ENCODE peak calls at places on chromosomes 13 and 19, in eight cellular contexts. S is SK-N-SH, T is HL-60, Q is GM23338, A is K562, D is HCT116, V is GM12878, R is HepG2. B is an unnamed sample.

GRCh38 chr19:35596366-35596999 is 10.5 kb downstream of the PMIS2 start:
- DNase-seq in Q (peak; percentile 61), R (peak; percentile 44), V (peak; percentile 51), D (no peak), S (peak; percentile 43), T (no peak), A (peak; percentile 39), B (no peak)

GRCh38 chr13:76597868-76598267 is 288.3 kb downstream of the KCTD12 start:
- DNase-seq in T (no peak), V (no peak), A (no peak), R (no peak), D (no peak), Q (no peak), S (no peak), B (no peak)

GRCh38 chr13:76745246-76746200 is 140.7 kb downstream of the KCTD12 start:
- DNase-seq in Q (peak; percentile 15), R (no peak), S (no peak), D (no peak), T (peak; percentile 82), V (peak; percentile 59), A (no peak), B (no peak)

GRCh38 chr13:89883893-89884448 is 1463.5 kb upstream of the MIR17HG start:
- DNase-seq in T (no peak), R (no peak), V (no peak), A (no peak), Q (no peak), S (no peak), D (no peak), B (no peak)

GRCh38 chr13:30409911-30410704 is 12.2 kb upstream of the UBE2L5 start:
- DNase-seq in Q (no peak), A (no peak), T (no peak), R (no peak), S (no peak), V (no peak), D (no peak), B (no peak)

GRCh38 chr19:35797663-35798062 is 15.0 kb downstream of the PRODH2 start:
- DNase-seq in R (no peak), S (no peak), D (no peak), T (no peak), Q (peak; percentile 86), A (peak; percentile 27), V (no peak), B (no peak)

GRCh38 chr13:23570099-23570926 is at the start of gene TNFRSF19:
- DNase-seq in S (peak; percentile 80), R (peak; percentile 98), V (no peak), T (no peak), A (no peak), Q (peak; percentile 26), D (no peak), B (no peak)

GRCh38 chr19:46351241-46352041 is 4.6 kb downstream of the PPP5C start:
- DNase-seq in A (no peak), D (no peak), T (peak; percentile 48), V (no peak), R (no peak), S (no peak), Q (peak; percentile 27), B (no peak)

GRCh38 chr13:32791545-32792172 is 205.4 kb downstream of the PDS5B start:
- DNase-seq in T (peak; percentile 24), Q (no peak), R (peak; percentile 30), V (peak; percentile 62), D (no peak), A (no peak), S (no peak), B (no peak)

GRCh38 chr13:85278851-85279250 is 520.4 kb downstream of the SLITRK6 start:
- DNase-seq in V (no peak), Q (no peak), R (no peak), D (no peak), S (peak; percentile 68), T (no peak), A (no peak), B (no peak)

GRCh38 chr13:52743569-52743968 is 3.9 kb upstream of the CNMD start:
- DNase-seq in S (no peak), V (no peak), A (no peak), R (no peak), Q (no peak), T (no peak), D (no peak), B (no peak)

GRCh38 chr13:44373601-44374347 is at the start of gene SERP2:
- DNase-seq in D (no peak), R (no peak), S (peak; percentile 97), A (no peak), Q (peak; percentile 84), T (no peak), V (no peak), B (no peak)

GRCh38 chr19:37218592-37218935 is 550 bp downstream of the ZNF383 start:
- DNase-seq in V (peak; percentile 5), A (no peak), D (no peak), S (peak; percentile 14), R (no peak), T (peak; percentile 10), Q (no peak), B (no peak)

GRCh38 chr13:110916671-110917142 is 1.8 kb upstream of the ANKRD10 start:
- DNase-seq in V (no peak), T (no peak), Q (no peak), D (no peak), S (no peak), A (no peak), R (no peak), B (no peak)

GRCh38 chr19:19405919-19406877 is 723 bp downstream of the GATAD2A start:
- DNase-seq in T (peak; percentile 18), D (no peak), V (no peak), S (peak; percentile 80), R (no peak), Q (peak; percentile 83), A (peak; percentile 65), B (no peak)

GRCh38 chr19:6718111-6718740 is 2.2 kb downstream of the C3 start:
- DNase-seq in Q (no peak), D (no peak), S (no peak), T (no peak), R (no peak), A (peak; percentile 24), V (no peak), B (no peak)

GRCh38 chr13:54357284-54357933 is 1328.8 kb downstream of the OLFM4 start:
- DNase-seq in A (no peak), D (no peak), V (no peak), S (no peak), R (no peak), T (no peak), Q (peak; percentile 34), B (no peak)

GRCh38 chr19:34824686-34825085 is 51.7 kb upstream of the ZNF599 start:
- DNase-seq in R (no peak), Q (no peak), T (no peak), A (no peak), S (no peak), D (no peak), V (no peak), B (no peak)

GRCh38 chr19:23415561-23416191 is 20.4 kb upstream of the ZNF91 start:
- DNase-seq in R (no peak), T (no peak), V (no peak), D (no peak), S (peak; percentile 86), Q (peak; percentile 97), A (no peak), B (no peak)

GRCh38 chr13:21208755-21209154 is 32.3 kb downstream of the MRPL57 start:
- DNase-seq in T (no peak), S (no peak), V (no peak), D (no peak), Q (no peak), R (no peak), A (no peak), B (no peak)
- TF ChIP-seq REST in T (no peak), S (no peak), V (no peak), D (no peak), Q (no peak), R (no peak), A (no peak), B (no peak)

DNA sequence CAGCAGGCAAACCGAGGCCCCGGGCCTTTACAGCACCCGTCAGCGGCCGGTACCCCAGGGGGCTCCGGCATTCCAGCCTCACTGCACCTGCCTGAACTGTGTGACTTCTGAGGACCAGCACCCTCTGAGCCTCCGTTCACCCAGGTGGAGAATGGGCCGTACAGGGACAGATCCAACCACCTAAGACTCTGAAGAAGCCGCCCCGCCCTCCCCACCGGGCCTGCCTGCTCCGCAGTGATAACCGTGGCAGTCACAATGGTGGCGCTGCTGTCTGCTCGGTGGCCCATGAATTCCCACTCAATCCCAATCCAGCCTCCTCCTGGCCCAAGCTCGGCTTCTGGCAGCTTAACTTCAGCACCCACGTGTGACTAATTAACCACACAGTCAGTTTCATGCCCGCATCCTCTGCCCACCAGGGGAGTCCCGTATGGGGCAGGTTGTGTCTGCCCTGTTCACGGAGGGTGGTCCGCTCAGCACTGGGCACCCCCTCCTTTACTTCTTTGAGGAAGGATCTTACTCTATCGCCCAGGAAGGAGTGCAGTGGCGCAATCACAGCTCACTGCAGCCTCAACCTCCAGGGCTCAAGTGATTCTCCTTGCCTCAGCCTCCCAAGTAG is 3.4 kb downstream of the TCF3 start:
- DNase-seq in R (no peak), A (no peak), D (no peak), T (no peak), S (no peak), V (no peak), Q (no peak), B (no peak)
- H3K4me3 ChIP-seq in R (no peak overlapping the region), A (no peak overlapping the region), D (no peak overlapping the region), T (no peak overlapping the region), S (no peak overlapping the region), V (peak overlapping the region; percentile 91), Q (no peak overlapping the region), B (no peak overlapping the region)

DNA sequence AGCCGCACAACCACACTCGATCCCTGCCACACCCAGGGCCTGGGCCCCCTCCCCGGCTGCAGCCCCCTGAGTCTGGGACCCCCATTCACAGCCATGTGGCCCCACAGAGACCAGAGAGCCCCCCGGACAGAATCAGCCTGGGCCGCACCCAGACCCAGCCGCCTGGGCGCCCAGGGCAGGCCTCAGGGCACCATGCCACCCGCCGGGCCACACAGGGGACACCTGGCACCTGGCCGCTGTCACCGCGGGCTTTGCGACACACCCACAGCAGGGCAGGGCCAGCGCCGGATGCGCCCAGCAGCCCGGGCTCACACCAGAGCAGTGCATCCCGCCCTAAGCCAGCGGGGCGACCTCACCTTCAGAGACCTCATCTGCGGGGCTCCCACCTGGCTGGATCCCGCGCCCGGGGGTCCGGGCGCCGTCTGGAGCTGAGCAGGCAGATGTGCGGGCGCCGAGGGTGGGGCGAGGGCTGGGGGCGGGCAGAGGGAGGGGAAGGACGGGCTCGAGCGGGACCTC is 443 bp downstream of the TBXA2R start:
- DNase-seq in V (no peak), Q (peak; percentile 65), D (peak; percentile 10), T (no peak), R (no peak), A (peak; percentile 72), S (peak; percentile 78), B (no peak)
- H3K27me3 ChIP-seq in V (no peaks in the 10 kb centered on the region), Q (peaks cover 11% of the 10 kb centered on the region), D (no peaks in the 10 kb centered on the region), T (peaks cover 11% of the 10 kb centered on the region), R (peaks cover 29% of the 10 kb centered on the region), A (no peaks in the 10 kb centered on the region), S (no peaks in the 10 kb centered on the region), B (no peaks in the 10 kb centered on the region)

DNA sequence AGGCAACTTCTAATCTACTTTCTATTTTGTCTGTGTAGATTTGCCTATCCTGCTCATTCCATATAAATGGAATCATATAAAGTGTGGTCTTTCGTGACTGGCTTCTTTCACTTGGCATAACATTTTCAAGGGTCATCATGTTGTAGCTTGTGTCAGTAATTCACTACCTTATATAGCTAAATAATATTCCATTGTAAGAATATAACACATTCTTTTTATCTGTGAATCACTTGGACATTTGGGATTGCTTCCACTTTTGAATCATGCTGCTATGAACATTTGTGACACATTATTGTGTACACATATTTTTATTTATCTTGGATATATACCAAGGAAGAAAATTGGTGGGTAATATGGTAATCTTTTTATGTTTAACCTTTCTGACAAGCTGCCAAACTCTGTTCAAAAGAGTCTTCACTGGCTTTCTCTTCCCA is 89.0 kb upstream of the CSNK1A1L start:
- DNase-seq in T (no peak), V (no peak), A (no peak), R (no peak), S (no peak), D (no peak), Q (no peak), B (no peak)
- TF ChIP-seq REST in T (no peak), V (no peak), A (no peak), R (no peak), S (no peak), D (no peak), Q (no peak), B (no peak)